ENCODE peak calls at places on chromosomes 16 and 17, in five cellular contexts. U is progenitor cell of endocrine pancreas, Y is Caki2, S is transverse colon, B is T-helper 1 cell. C is an unnamed sample.

GRCh38 chr17:76685846-76686245 is 24.9 kb downstream of the MXRA7 start:
- DNase-seq in B (no peak), Y (no peak), U (no peak), S (no peak), C (no peak)

GRCh38 chr16:89037261-89038152 is 56.1 kb upstream of the ACSF3 start:
- DNase-seq in B (peak; percentile 17), U (peak; percentile 72), Y (peak; percentile 50), S (no peak), C (no peak)

GRCh38 chr17:15957608-15958307 is 12.8 kb downstream of the ADORA2B start:
- DNase-seq in Y (no peak), S (no peak), B (no peak), U (no peak), C (no peak)

GRCh38 chr16:9077001-9077809 is 14.2 kb upstream of the HAPSTR1 start:
- DNase-seq in S (no peak), U (no peak), B (no peak), Y (peak; percentile 95), C (no peak)

GRCh38 chr17:47693667-47694017 is 319 bp upstream of the TBKBP1 start:
- DNase-seq in Y (no peak), U (no peak), B (no peak), S (no peak), C (no peak)

GRCh38 chr17:59892251-59892848 is 393 bp downstream of the TUBD1 start:
- DNase-seq in Y (no peak), B (no peak), S (peak; percentile 14), U (no peak), C (no peak)

GRCh38 chr16:73066927-73067670 is 19.2 kb upstream of the ZFHX3 start:
- DNase-seq in S (peak; percentile 55), B (no peak), U (no peak), Y (no peak), C (no peak)

GRCh38 chr16:84482951-84483881 is 21.2 kb downstream of the MEAK7 start:
- DNase-seq in U (no peak), Y (no peak), S (no peak), B (no peak), C (no peak)

GRCh38 chr17:66290097-66290722 is 12.2 kb upstream of the PRKCA start:
- DNase-seq in S (no peak), U (no peak), Y (no peak), B (no peak), C (no peak)

GRCh38 chr16:2738615-2739014 is 13.8 kb upstream of the SRRM2 start:
- DNase-seq in B (no peak), S (no peak), U (no peak), Y (no peak), C (no peak)